ENCODE peak calls at places on chromosome 5, in four cellular contexts. One of them, this sample, is unnamed.

GRCh38 chr5:107674655-107675054 is 3.9 kb upstream of the EFNA5 start:
- DNase-seq in A549: no peak
- DNase-seq in HepG2: no peak
- DNase-seq in K562: no peak
- DNase-seq in this sample: no peak

GRCh38 chr5:115859378-115859777 is 17.6 kb downstream of the AP3S1 start:
- DNase-seq in A549: no peak
- DNase-seq in HepG2: no peak
- DNase-seq in K562: no peak
- DNase-seq in this sample: no peak

GRCh38 chr5:14399054-14399657 is 182.4 kb upstream of the OTULINL start:
- DNase-seq in A549: peak; percentile 48
- DNase-seq in HepG2: peak; percentile 28
- DNase-seq in K562: peak; percentile 38
- DNase-seq in this sample: no peak

GRCh38 chr5:146388418-146388817 is 49.8 kb downstream of the POU4F3 start:
- DNase-seq in A549: no peak
- DNase-seq in HepG2: no peak
- DNase-seq in K562: no peak
- DNase-seq in this sample: no peak

GRCh38 chr5:134116789-134117761 is 2.6 kb downstream of the TCF7 start:
- DNase-seq in A549: no peak
- DNase-seq in HepG2: no peak
- DNase-seq in K562: no peak
- DNase-seq in this sample: no peak

GRCh38 chr5:54524704-54525103 is 7.1 kb downstream of the SNX18 start:
- DNase-seq in A549: no peak
- DNase-seq in HepG2: no peak
- DNase-seq in K562: no peak
- DNase-seq in this sample: no peak

GRCh38 chr5:80957031-80957761 is 3.0 kb upstream of the RASGRF2 start:
- DNase-seq in A549: no peak
- DNase-seq in HepG2: peak; percentile 90
- DNase-seq in K562: no peak
- DNase-seq in this sample: no peak

GRCh38 chr5:113574417-113574816 is 60.9 kb downstream of the YTHDC2 start:
- DNase-seq in A549: no peak
- DNase-seq in HepG2: no peak
- DNase-seq in K562: peak; percentile 9
- DNase-seq in this sample: no peak

GRCh38 chr5:78001198-78001597 is 225.1 kb upstream of the TBCA start:
- DNase-seq in A549: no peak
- DNase-seq in HepG2: no peak
- DNase-seq in K562: no peak
- DNase-seq in this sample: no peak

GRCh38 chr5:22465177-22465576 is 388.0 kb downstream of the CDH12 start:
- DNase-seq in A549: no peak
- DNase-seq in HepG2: no peak
- DNase-seq in K562: no peak
- DNase-seq in this sample: no peak

GRCh38 chr5:87367243-87367642 is 45.5 kb downstream of the CCNH start:
- DNase-seq in A549: no peak
- DNase-seq in HepG2: no peak
- DNase-seq in K562: no peak
- DNase-seq in this sample: no peak

GRCh38 chr5:116738270-116738947 is 163.8 kb upstream of the SEMA6A start:
- DNase-seq in A549: no peak
- DNase-seq in HepG2: no peak
- DNase-seq in K562: no peak
- DNase-seq in this sample: no peak

GRCh38 chr5:139639619-139640431 is 8.3 kb upstream of the CXXC5 start:
- DNase-seq in A549: no peak
- DNase-seq in HepG2: no peak
- DNase-seq in K562: no peak
- DNase-seq in this sample: no peak

GRCh38 chr5:93620487-93621339 is 37.7 kb downstream of the NR2F1 start:
- DNase-seq in A549: peak; percentile 80
- DNase-seq in HepG2: peak; percentile 50
- DNase-seq in K562: no peak
- DNase-seq in this sample: peak; percentile 75

GRCh38 chr5:124654418-124654817 is 92.0 kb downstream of the ZNF608 start:
- DNase-seq in A549: no peak
- DNase-seq in HepG2: no peak
- DNase-seq in K562: peak; percentile 36
- DNase-seq in this sample: no peak

GRCh38 chr5:147690595-147690994 is 91.9 kb downstream of the JAKMIP2 start:
- DNase-seq in A549: peak; percentile 13
- DNase-seq in HepG2: peak; percentile 25
- DNase-seq in K562: no peak
- DNase-seq in this sample: peak; percentile 19

GRCh38 chr5:107478068-107478641 is 192.6 kb downstream of the EFNA5 start:
- DNase-seq in A549: no peak
- DNase-seq in HepG2: no peak
- DNase-seq in K562: no peak
- DNase-seq in this sample: no peak

GRCh38 chr5:34684281-34684979 is 28.3 kb downstream of the RAI14 start:
- DNase-seq in A549: peak; percentile 80
- DNase-seq in HepG2: peak; percentile 32
- DNase-seq in K562: no peak
- DNase-seq in this sample: no peak

GRCh38 chr5:157516626-157517325 is 56.8 kb downstream of the NIPAL4 start:
- DNase-seq in A549: peak; percentile 52
- DNase-seq in HepG2: no peak
- DNase-seq in K562: no peak
- DNase-seq in this sample: no peak

GRCh38 chr5:127358274-127358673 is 67.7 kb downstream of the MEGF10 start:
- DNase-seq in A549: no peak
- DNase-seq in HepG2: no peak
- DNase-seq in K562: no peak
- DNase-seq in this sample: no peak

GRCh38 chr5:156824241-156824640 is 25.9 kb upstream of the PPP1R2B start:
- DNase-seq in A549: no peak
- DNase-seq in HepG2: no peak
- DNase-seq in K562: no peak
- DNase-seq in this sample: no peak

GRCh38 chr5:87141544-87141943 is 126.1 kb upstream of the RASA1 start:
- DNase-seq in A549: no peak
- DNase-seq in HepG2: no peak
- DNase-seq in K562: no peak
- DNase-seq in this sample: no peak

GRCh38 chr5:75351058-75351926 is 14.3 kb downstream of the HMGCR start:
- DNase-seq in A549: no peak
- DNase-seq in HepG2: no peak
- DNase-seq in K562: no peak
- DNase-seq in this sample: no peak

GRCh38 chr5:55582256-55582655 is 47.5 kb upstream of the PLPP1 start:
- DNase-seq in A549: no peak
- DNase-seq in HepG2: no peak
- DNase-seq in K562: no peak
- DNase-seq in this sample: no peak

GRCh38 chr5:143213231-143213850 is 190.1 kb downstream of the NR3C1 start:
- DNase-seq in A549: no peak
- DNase-seq in HepG2: no peak
- DNase-seq in K562: no peak
- DNase-seq in this sample: no peak

GRCh38 chr5:61184708-61185107 is 22.4 kb upstream of the SMIM15 start:
- DNase-seq in A549: no peak
- DNase-seq in HepG2: no peak
- DNase-seq in K562: no peak
- DNase-seq in this sample: no peak

DNA sequence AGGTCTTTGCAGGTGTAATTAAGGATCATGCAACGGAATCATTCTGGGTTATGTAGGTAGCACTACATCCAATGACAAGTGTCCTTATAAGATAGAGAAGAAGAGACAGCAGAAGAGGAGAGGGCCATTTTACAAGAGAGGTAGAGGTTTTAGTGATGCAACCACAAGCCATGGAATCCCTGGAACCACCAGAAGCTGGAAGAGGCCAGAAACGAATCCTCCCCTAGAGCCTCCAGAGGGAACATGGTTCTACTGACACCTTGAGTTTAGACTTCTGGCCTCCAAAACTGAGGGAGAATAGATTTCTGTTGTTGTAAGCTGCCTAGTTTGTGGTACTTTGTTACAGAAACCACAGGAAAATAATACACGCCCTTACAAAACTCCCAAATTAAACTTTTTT is 3.5 kb downstream of the FYB1 start:
- DNase-seq in A549: no peak
- DNase-seq in HepG2: no peak
- DNase-seq in K562: no peak
- DNase-seq in this sample: no peak
- TF ChIP-seq HMGXB4 in A549: no peak
- TF ChIP-seq HMGXB4 in HepG2: no peak
- TF ChIP-seq HMGXB4 in K562: no peak
- TF ChIP-seq HMGXB4 in this sample: no peak

GRCh38 chr5:177116631-177117373 is 16.8 kb upstream of the NSD1 start:
- DNase-seq in A549: no peak
- DNase-seq in HepG2: no peak
- DNase-seq in K562: peak; percentile 98
- DNase-seq in this sample: peak; percentile 92
- TF ChIP-seq HMGXB4 in A549: no peak
- TF ChIP-seq HMGXB4 in HepG2: no peak
- TF ChIP-seq HMGXB4 in K562: peak; percentile 93
- TF ChIP-seq HMGXB4 in this sample: peak; percentile 87

GRCh38 chr5:161851691-161852299 is 3.9 kb downstream of the GABRA1 start:
- DNase-seq in A549: peak; percentile 7
- DNase-seq in HepG2: no peak
- DNase-seq in K562: no peak
- DNase-seq in this sample: no peak

GRCh38 chr5:161847447-161847846 is 473 bp upstream of the GABRA1 start:
- DNase-seq in A549: no peak
- DNase-seq in HepG2: no peak
- DNase-seq in K562: no peak
- DNase-seq in this sample: no peak

GRCh38 chr5:161846731-161847130 is 1.2 kb upstream of the GABRA1 start:
- DNase-seq in A549: peak; percentile 2
- DNase-seq in HepG2: no peak
- DNase-seq in K562: no peak
- DNase-seq in this sample: peak; percentile 64

GRCh38 chr5:161850491-161850890 is 2.6 kb downstream of the GABRA1 start:
- DNase-seq in A549: no peak
- DNase-seq in HepG2: no peak
- DNase-seq in K562: no peak
- DNase-seq in this sample: no peak

DNA sequence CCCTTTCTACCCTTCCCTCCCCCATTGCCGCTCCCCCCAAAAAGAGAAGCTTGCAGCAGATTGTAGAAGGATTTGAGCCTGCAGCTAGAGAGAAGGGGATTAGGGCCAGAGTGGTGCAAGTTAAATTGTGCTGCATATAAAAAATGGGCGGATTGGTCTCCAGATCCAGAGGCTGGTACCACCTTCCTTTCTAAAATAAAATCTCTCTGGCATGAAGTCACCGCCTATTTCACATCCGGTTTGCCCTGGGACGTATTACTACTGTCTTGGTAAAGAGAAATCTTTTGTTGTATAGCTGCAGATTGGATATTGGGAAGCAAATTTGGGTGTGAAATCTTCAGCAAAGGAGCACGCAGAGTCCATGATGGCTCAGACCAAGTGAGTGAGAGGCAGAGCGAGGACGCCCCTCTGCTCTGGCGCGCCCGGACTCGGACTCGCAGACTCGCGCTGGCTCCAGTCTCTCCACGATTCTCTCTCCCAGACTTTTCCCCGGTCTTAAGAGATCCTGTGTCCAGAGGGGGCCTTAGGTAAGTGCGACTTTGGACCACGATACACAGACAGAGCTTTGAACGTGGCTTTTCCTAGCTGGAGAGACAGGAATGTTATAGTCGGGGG is at the start of gene GABRA1:
- DNase-seq in A549: no peak
- DNase-seq in HepG2: no peak
- DNase-seq in K562: no peak
- DNase-seq in this sample: peak; percentile 38
- TF ChIP-seq HMGXB4 in A549: no peak
- TF ChIP-seq HMGXB4 in HepG2: no peak
- TF ChIP-seq HMGXB4 in K562: no peak
- TF ChIP-seq HMGXB4 in this sample: no peak

GRCh38 chr5:73464016-73464745 is 15.6 kb upstream of the FOXD1 start:
- DNase-seq in A549: no peak
- DNase-seq in HepG2: no peak
- DNase-seq in K562: no peak
- DNase-seq in this sample: no peak
- TF ChIP-seq HMGXB4 in A549: no peak
- TF ChIP-seq HMGXB4 in HepG2: no peak
- TF ChIP-seq HMGXB4 in K562: no peak
- TF ChIP-seq HMGXB4 in this sample: no peak

GRCh38 chr5:96149021-96149420 is 187.4 kb upstream of the ELL2 start:
- DNase-seq in A549: no peak
- DNase-seq in HepG2: no peak
- DNase-seq in K562: no peak
- DNase-seq in this sample: no peak

GRCh38 chr5:96150007-96150406 is 188.4 kb upstream of the ELL2 start:
- DNase-seq in A549: no peak
- DNase-seq in HepG2: no peak
- DNase-seq in K562: no peak
- DNase-seq in this sample: no peak

GRCh38 chr5:96148376-96148775 is 186.7 kb upstream of the ELL2 start:
- DNase-seq in A549: no peak
- DNase-seq in HepG2: no peak
- DNase-seq in K562: no peak
- DNase-seq in this sample: no peak

GRCh38 chr5:96151891-96152290 is 190.2 kb upstream of the ELL2 start:
- DNase-seq in A549: no peak
- DNase-seq in HepG2: no peak
- DNase-seq in K562: no peak
- DNase-seq in this sample: no peak

DNA sequence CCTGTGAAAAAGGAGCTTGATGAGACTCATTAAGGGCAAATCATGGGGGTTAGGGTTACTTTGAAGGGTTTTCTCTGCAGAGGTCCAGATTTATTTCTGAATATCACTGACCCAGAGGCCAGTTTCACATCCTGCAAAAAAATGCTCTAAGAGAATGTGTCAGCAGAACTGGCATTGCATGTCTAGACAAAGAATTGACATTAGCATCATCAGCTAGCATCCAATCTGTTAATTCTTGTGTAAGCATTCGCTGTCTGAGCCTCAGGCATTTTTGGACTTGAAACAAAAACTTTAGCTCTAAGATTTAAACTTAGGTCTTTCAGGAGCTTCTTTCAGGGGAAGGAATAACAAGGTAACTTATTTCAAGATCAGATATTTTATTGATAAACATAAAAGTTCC is 187.9 kb upstream of the ELL2 start:
- DNase-seq in A549: peak; percentile 39
- DNase-seq in HepG2: no peak
- DNase-seq in K562: no peak
- DNase-seq in this sample: no peak
- TF ChIP-seq HMGXB4 in A549: no peak
- TF ChIP-seq HMGXB4 in HepG2: no peak
- TF ChIP-seq HMGXB4 in K562: no peak
- TF ChIP-seq HMGXB4 in this sample: no peak

GRCh38 chr5:169048568-169049125 is 252.3 kb downstream of the SLIT3 start:
- DNase-seq in A549: no peak
- DNase-seq in HepG2: no peak
- DNase-seq in K562: no peak
- DNase-seq in this sample: no peak
- TF ChIP-seq HMGXB4 in A549: no peak
- TF ChIP-seq HMGXB4 in HepG2: no peak
- TF ChIP-seq HMGXB4 in K562: no peak
- TF ChIP-seq HMGXB4 in this sample: no peak